ENCODE peak calls at places on chromosomes 13 and 19, in five cellular contexts. P is prostate gland, C is heart left ventricle, J is A549, T is thoracic aorta. R is an unnamed sample. For H3K4me1, the result is how much of the 10 kb centered on the place peaks cover.

GRCh38 chr13:44573071-44573470 is 3.1 kb downstream of the TSC22D1 start:
- DNase-seq in P (no peak), C (no peak), J (no peak), T (no peak), R (no peak)

GRCh38 chr13:28117689-28118377 is 17.5 kb upstream of the FLT3 start:
- DNase-seq in P (peak), C (peak), J (no peak), T (no peak), R (peak)

GRCh38 chr19:3094638-3095374 is 644 bp downstream of the GNA11 start:
- DNase-seq in P (no peak), C (no peak), J (no peak), T (no peak), R (no peak)

GRCh38 chr19:40571005-40571318 is 5.7 kb upstream of the SHKBP1 start:
- DNase-seq in P (no peak), C (no peak), J (no peak), T (no peak), R (no peak)

GRCh38 chr13:85408415-85408814 is 390.8 kb downstream of the SLITRK6 start:
- DNase-seq in P (no peak), C (no peak), J (no peak), T (no peak), R (no peak)

GRCh38 chr13:52711277-52711676 is 28.3 kb downstream of the CNMD start:
- DNase-seq in P (no peak), C (no peak), J (no peak), T (no peak), R (no peak)

GRCh38 chr19:41299755-41300089 is 10.2 kb upstream of the CCDC97 start:
- DNase-seq in P (no peak), C (peak), J (no peak), T (no peak), R (no peak)

GRCh38 chr13:40632915-40633314 is 33.5 kb downstream of the FOXO1 start:
- DNase-seq in P (no peak), C (no peak), J (no peak), T (no peak), R (no peak)

GRCh38 chr13:113952151-113952982 is 21.5 kb downstream of the C13orf46 start:
- DNase-seq in P (no peak), C (no peak), J (no peak), T (no peak), R (no peak)

GRCh38 chr13:19782049-19782726 is 557 bp downstream of the PSPC1 start:
- DNase-seq in P (peak), C (peak), J (peak), T (peak), R (peak)

GRCh38 chr13:41905600-41906254 is 55.2 kb downstream of the VWA8 start:
- DNase-seq in P (no peak), C (no peak), J (peak), T (no peak), R (no peak)

GRCh38 chr19:11201791-11202190 is 4.4 kb upstream of the KANK2 start:
- DNase-seq in P (no peak), C (no peak), J (no peak), T (no peak), R (no peak)

GRCh38 chr13:106570354-106570822 is 2.5 kb upstream of the ARGLU1 start:
- DNase-seq in P (peak), C (no peak), J (peak), T (peak), R (peak)

GRCh38 chr13:114118763-114119123 is 13.7 kb downstream of the RASA3 start:
- DNase-seq in P (no peak), C (no peak), J (no peak), T (no peak), R (no peak)

GRCh38 chr13:111907341-111907880 is 159.5 kb upstream of the SOX1 start:
- DNase-seq in P (no peak), C (no peak), J (no peak), T (no peak), R (no peak)

GRCh38 chr13:30340367-30341184 is 33.2 kb upstream of the KATNAL1 start:
- DNase-seq in P (no peak), C (peak), J (no peak), T (peak), R (peak)

GRCh38 chr19:53881482-53882390 is at the start of gene PRKCG:
- DNase-seq in P (no peak), C (peak), J (peak), T (no peak), R (no peak)

GRCh38 chr13:90281709-90282108 is 1065.8 kb upstream of the MIR17HG start:
- DNase-seq in P (no peak), C (no peak), J (no peak), T (no peak), R (no peak)

GRCh38 chr19:4970558-4971423 is 1.9 kb downstream of the KDM4B start:
- DNase-seq in P (no peak), C (no peak), J (no peak), T (no peak), R (peak)

GRCh38 chr19:18433039-18433691 is 4.8 kb downstream of the ISYNA1 start:
- DNase-seq in P (no peak), C (no peak), J (no peak), T (no peak), R (no peak)

GRCh38 chr19:32824136-32824835 is 45.3 kb downstream of the SLC7A9 start:
- DNase-seq in P (no peak), C (no peak), J (no peak), T (no peak), R (no peak)

GRCh38 chr13:27973956-27974662 is 5.0 kb upstream of the CDX2 start:
- DNase-seq in P (no peak), C (no peak), J (no peak), T (no peak), R (no peak)

GRCh38 chr13:113666324-113666660 is 727 bp upstream of the GRK1 start:
- DNase-seq in P (no peak), C (no peak), J (no peak), T (no peak), R (no peak)

GRCh38 chr13:59424661-59425060 is 739.1 kb downstream of the DIAPH3 start:
- DNase-seq in P (no peak), C (no peak), J (no peak), T (no peak), R (no peak)

GRCh38 chr19:20078696-20079095 is 896 bp downstream of the ZNF90 start:
- DNase-seq in P (peak), C (peak), J (no peak), T (no peak), R (peak)

GRCh38 chr19:45575216-45575615 is 9.4 kb downstream of the OPA3 start:
- DNase-seq in P (no peak), C (no peak), J (no peak), T (no peak), R (no peak)

GRCh38 chr19:10918359-10918758 is 10.1 kb downstream of the YIPF2 start:
- DNase-seq in P (no peak), C (no peak), J (no peak), T (no peak), R (no peak)

GRCh38 chr19:47176627-47177090 is 46.0 kb downstream of the SAE1 start:
- DNase-seq in P (no peak), C (no peak), J (no peak), T (no peak), R (no peak)
- H3K27ac ChIP-seq in P (peak), C (peak), J (no peak), T (peak), R (no peak)

DNA sequence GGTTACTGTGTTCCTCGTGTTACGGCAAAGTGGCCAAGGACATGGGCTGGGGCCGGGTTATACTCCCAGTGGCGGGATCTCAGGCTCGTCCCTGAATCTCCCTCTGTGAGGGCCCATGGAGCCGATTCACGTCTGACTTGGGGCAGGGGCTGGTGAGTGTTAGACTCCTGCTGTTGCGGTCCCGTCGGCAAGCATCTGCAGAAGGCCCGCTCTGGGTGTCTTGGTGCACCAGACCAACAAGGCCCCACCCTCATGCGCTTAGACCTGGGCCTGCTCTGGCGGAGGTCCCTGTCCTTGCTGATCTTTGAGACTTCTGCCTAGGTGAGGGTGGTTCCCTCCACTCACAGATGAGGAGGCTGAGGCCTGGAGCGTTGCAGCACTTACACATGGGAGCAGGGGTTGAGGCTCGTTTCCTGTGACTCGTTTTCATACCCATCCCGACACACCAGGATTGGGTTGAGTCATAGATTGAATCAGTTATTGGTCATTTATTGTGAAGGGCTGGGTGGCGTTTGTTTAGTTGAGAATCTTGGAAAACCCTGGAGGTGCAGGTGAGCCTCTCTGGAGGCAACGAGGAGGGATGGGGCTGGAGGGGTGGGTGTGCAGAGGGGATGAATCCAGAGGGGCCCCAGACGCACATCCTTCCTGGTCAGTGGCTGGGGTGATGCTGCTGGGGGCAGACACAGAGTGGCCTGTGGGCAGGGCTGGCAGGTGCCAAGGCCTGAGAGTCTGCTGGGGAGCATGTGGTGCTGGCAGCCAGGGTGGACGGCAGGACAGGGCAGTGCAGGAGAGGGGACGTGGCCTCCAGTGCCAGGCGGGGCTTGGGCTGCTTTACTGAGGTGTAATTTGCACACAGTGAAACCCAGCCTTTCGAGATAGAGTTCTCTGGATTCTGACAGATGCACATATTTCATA is 4.6 kb downstream of the EPN1 start:
- DNase-seq in P (no peak), C (no peak), J (no peak), T (no peak), R (no peak)
- H3K4me1 ChIP-seq in P (under half), C (under half), J (under half), T (under half), R (half or more)

GRCh38 chr13:31627097-31627496 is 112.2 kb upstream of the RXFP2 start:
- DNase-seq in P (no peak), C (no peak), J (no peak), T (no peak), R (no peak)
- TF ChIP-seq CTCF in P (no peak), C (no peak), J (no peak), T (no peak), R (no peak)

GRCh38 chr13:33250594-33250993 is 35.0 kb downstream of the STARD13 start:
- DNase-seq in P (no peak), C (no peak), J (no peak), T (no peak), R (no peak)
- H3K27ac ChIP-seq in P (no peak), C (peak), J (peak), T (peak), R (no peak)

DNA sequence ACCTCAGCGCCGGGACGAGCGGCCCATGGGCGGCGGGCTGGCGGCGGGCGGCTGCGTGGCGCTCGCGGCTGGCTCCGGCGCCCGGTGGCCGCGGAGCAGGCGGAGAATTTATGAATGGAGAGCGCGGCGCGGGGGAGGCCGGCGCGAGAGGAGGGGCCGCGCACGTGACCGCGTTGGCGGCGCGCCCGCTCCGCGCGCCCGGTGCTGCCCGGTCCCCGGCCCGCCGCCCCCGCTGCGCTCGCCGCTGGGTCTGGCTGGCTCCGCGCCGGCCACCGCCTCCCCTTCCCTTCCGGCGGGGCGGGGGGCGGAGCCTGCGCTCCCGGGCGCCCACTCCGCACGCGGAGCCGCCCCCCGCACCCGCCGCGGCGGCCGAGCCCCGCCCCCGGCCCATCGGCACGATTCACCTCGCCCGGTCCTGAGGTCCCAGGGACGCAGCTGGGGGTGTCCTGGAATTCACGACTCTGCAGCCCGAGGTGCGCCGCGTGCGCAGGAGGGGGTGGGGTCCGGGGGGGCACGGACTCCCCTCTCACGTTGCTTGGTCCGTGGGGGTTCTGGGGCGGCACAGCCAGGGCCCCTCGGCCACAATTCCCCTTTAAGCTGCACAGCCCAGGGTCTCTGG is at the start of gene CBARP:
- DNase-seq in P (peak), C (no peak), J (no peak), T (no peak), R (no peak)
- H3K4me1 ChIP-seq in P (under half), C (under half), J (under half), T (under half), R (under half)

DNA sequence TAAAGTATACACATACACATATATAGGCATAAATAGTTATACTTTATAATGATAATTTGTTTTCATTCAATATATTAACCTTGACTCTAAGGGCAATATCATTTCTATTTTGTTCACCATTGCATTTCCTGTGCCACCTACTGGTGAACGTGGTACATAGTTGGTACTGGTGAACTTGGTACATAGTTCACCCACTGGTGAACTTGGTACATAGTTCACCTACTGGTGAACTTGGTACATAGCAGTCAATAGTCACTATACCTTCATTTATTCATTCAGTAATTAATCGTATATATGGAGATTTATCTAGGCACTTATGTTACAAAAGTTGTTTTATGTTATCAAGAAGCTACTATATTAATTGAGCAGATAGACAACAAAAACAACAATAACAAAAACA is 172.6 kb upstream of the ATXN8OS start:
- DNase-seq in P (no peak), C (no peak), J (peak), T (no peak), R (no peak)
- TF ChIP-seq CTCF in P (no peak), C (peak), J (no peak), T (no peak), R (no peak)

GRCh38 chr19:49196527-49197240 is 39.1 kb downstream of the TRPM4 start:
- DNase-seq in P (peak), C (peak), J (no peak), T (no peak), R (no peak)
- H3K27ac ChIP-seq in P (peak), C (peak), J (no peak), T (no peak), R (no peak)

DNA sequence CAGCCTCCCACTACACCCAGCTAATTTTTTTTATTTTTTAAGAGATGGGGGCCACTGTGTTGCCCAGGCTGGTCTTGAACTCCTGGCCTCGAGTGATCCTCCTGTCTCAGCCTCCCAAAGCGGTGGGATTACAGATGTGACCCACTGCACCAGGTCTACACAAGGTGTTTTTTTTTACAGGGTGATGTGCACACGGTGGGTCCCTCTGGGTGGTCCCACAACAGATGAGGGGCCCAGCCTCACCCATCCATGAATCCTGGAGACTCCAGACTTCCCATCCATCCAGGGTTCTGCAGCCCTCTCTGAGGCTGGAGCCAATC is 602 bp upstream of the KLF2 start:
- DNase-seq in P (no peak), C (no peak), J (no peak), T (no peak), R (no peak)
- H3K4me1 ChIP-seq in P (under half), C (under half), J (under half), T (under half), R (under half)

GRCh38 chr19:39413903-39414608 is 1.6 kb downstream of the PLEKHG2 start:
- DNase-seq in P (no peak), C (no peak), J (peak), T (no peak), R (no peak)
- TF ChIP-seq CTCF in P (no peak), C (no peak), J (peak), T (no peak), R (no peak)

GRCh38 chr13:51588406-51588949 is 4.2 kb downstream of the WDFY2 start:
- DNase-seq in P (no peak), C (no peak), J (no peak), T (no peak), R (peak)
- H3K27ac ChIP-seq in P (no peak), C (no peak), J (peak), T (no peak), R (peak)

R was measured in testis.